ENCODE peak calls at places on chromosomes 16 and 17, in five cellular contexts. One of them, this sample, is unnamed.

GRCh38 chr17:65292430-65292829 is 155.3 kb downstream of the RGS9 start:
- DNase-seq in dorsolateral prefrontal cortex: no peak
- DNase-seq in H9: no peak
- DNase-seq in CD4-positive, alpha-beta memory T cell: no peak
- DNase-seq in colonic mucosa: no peak
- DNase-seq in this sample: no peak

GRCh38 chr17:42683407-42684031 is 1.2 kb downstream of the CNTNAP1 start:
- DNase-seq in dorsolateral prefrontal cortex: no peak
- DNase-seq in colonic mucosa: no peak
- DNase-seq in CD4-positive, alpha-beta memory T cell: no peak
- DNase-seq in H9: peak
- DNase-seq in this sample: no peak

GRCh38 chr16:88785106-88785924 is at the start of gene PIEZO1:
- DNase-seq in CD4-positive, alpha-beta memory T cell: peak
- DNase-seq in H9: no peak
- DNase-seq in colonic mucosa: peak
- DNase-seq in dorsolateral prefrontal cortex: peak
- DNase-seq in this sample: peak

GRCh38 chr17:69314246-69315030 is 12.5 kb downstream of the ABCA5 start:
- DNase-seq in H9: no peak
- DNase-seq in CD4-positive, alpha-beta memory T cell: no peak
- DNase-seq in dorsolateral prefrontal cortex: no peak
- DNase-seq in colonic mucosa: no peak
- DNase-seq in this sample: no peak

GRCh38 chr16:13194766-13195165 is 293.4 kb downstream of the SHISA9 start:
- DNase-seq in dorsolateral prefrontal cortex: no peak
- DNase-seq in colonic mucosa: no peak
- DNase-seq in CD4-positive, alpha-beta memory T cell: no peak
- DNase-seq in H9: no peak
- DNase-seq in this sample: no peak

GRCh38 chr16:1964046-1964505 is 550 bp downstream of the RPS2 start:
- DNase-seq in CD4-positive, alpha-beta memory T cell: no peak
- DNase-seq in dorsolateral prefrontal cortex: no peak
- DNase-seq in H9: no peak
- DNase-seq in colonic mucosa: peak
- DNase-seq in this sample: no peak

GRCh38 chr17:47989700-47990099 is 18.8 kb downstream of the CDK5RAP3 start:
- DNase-seq in CD4-positive, alpha-beta memory T cell: no peak
- DNase-seq in H9: no peak
- DNase-seq in colonic mucosa: no peak
- DNase-seq in dorsolateral prefrontal cortex: no peak
- DNase-seq in this sample: no peak

GRCh38 chr17:77375917-77376651 is 235.3 kb downstream of the SEC14L1 start:
- DNase-seq in dorsolateral prefrontal cortex: no peak
- DNase-seq in colonic mucosa: no peak
- DNase-seq in H9: peak
- DNase-seq in CD4-positive, alpha-beta memory T cell: peak
- DNase-seq in this sample: no peak

GRCh38 chr16:22161999-22162657 is at the start of gene SDR42E2:
- DNase-seq in colonic mucosa: peak
- DNase-seq in CD4-positive, alpha-beta memory T cell: peak
- DNase-seq in H9: peak
- DNase-seq in dorsolateral prefrontal cortex: no peak
- DNase-seq in this sample: no peak

GRCh38 chr17:17567631-17568030 is 23.9 kb downstream of the PEMT start:
- DNase-seq in CD4-positive, alpha-beta memory T cell: no peak
- DNase-seq in colonic mucosa: no peak
- DNase-seq in dorsolateral prefrontal cortex: peak
- DNase-seq in H9: no peak
- DNase-seq in this sample: peak
- H3K27ac ChIP-seq in CD4-positive, alpha-beta memory T cell: no peak
- H3K27ac ChIP-seq in colonic mucosa: no peak
- H3K27ac ChIP-seq in dorsolateral prefrontal cortex: no peak
- H3K27ac ChIP-seq in H9: no peak
- H3K27ac ChIP-seq in this sample: peak

DNA sequence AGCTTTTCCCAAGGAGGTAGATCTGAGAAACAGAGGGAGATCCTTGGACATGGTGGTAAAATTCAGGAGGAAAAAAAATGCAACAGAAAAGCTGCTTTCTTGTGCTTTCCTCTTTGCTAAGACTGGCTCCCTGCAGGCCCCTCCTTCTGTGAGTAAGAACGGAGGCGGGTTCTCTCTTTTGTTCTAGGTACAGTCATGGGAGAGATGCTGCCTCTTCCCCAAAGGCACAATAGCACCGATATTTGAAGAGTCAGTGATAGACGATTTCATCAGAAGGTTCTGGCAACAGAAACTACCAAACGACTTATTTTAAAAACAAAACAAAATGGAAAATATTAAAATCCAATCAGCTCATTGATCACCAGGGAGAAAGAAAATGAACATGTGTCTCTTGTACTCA is 32.6 kb upstream of the KIFC3 start:
- DNase-seq in colonic mucosa: no peak
- DNase-seq in dorsolateral prefrontal cortex: no peak
- DNase-seq in CD4-positive, alpha-beta memory T cell: no peak
- DNase-seq in H9: no peak
- DNase-seq in this sample: no peak
- H3K27ac ChIP-seq in colonic mucosa: no peak
- H3K27ac ChIP-seq in dorsolateral prefrontal cortex: no peak
- H3K27ac ChIP-seq in CD4-positive, alpha-beta memory T cell: no peak
- H3K27ac ChIP-seq in H9: no peak
- H3K27ac ChIP-seq in this sample: no peak

GRCh38 chr16:9372934-9373890 is 281.8 kb downstream of the HAPSTR1 start:
- DNase-seq in colonic mucosa: no peak
- DNase-seq in CD4-positive, alpha-beta memory T cell: no peak
- DNase-seq in H9: no peak
- DNase-seq in dorsolateral prefrontal cortex: peak
- DNase-seq in this sample: no peak
- H3K27ac ChIP-seq in colonic mucosa: no peak
- H3K27ac ChIP-seq in CD4-positive, alpha-beta memory T cell: no peak
- H3K27ac ChIP-seq in H9: no peak
- H3K27ac ChIP-seq in dorsolateral prefrontal cortex: no peak
- H3K27ac ChIP-seq in this sample: no peak

DNA sequence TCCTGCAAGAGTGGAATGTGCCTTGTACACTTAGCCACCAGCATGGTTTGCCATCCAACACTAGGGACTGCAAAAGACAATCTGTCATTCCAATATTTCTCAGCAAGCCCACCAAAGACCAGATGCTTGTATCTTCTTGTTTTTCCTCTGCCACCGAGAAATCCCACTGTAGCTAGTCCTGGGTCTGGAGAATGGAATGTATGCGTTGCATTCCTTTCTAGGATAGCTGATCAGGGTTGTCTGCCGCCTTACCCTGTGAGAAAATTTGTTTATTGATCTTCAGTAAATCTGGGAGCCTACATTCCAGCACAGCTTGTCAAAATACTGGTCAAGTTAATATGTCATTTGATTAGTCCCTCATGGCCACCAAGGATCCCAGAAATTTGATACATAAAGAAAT is 28.1 kb upstream of the ADAMTS18 start:
- DNase-seq in dorsolateral prefrontal cortex: no peak
- DNase-seq in colonic mucosa: no peak
- DNase-seq in H9: no peak
- DNase-seq in CD4-positive, alpha-beta memory T cell: no peak
- DNase-seq in this sample: no peak
- H3K27ac ChIP-seq in dorsolateral prefrontal cortex: no peak
- H3K27ac ChIP-seq in colonic mucosa: no peak
- H3K27ac ChIP-seq in H9: no peak
- H3K27ac ChIP-seq in CD4-positive, alpha-beta memory T cell: no peak
- H3K27ac ChIP-seq in this sample: no peak

GRCh38 chr16:4218202-4218601 is 23.7 kb downstream of the SRL start:
- DNase-seq in H9: no peak
- DNase-seq in CD4-positive, alpha-beta memory T cell: no peak
- DNase-seq in colonic mucosa: no peak
- DNase-seq in dorsolateral prefrontal cortex: no peak
- DNase-seq in this sample: peak
- H3K27ac ChIP-seq in H9: no peak
- H3K27ac ChIP-seq in CD4-positive, alpha-beta memory T cell: no peak
- H3K27ac ChIP-seq in colonic mucosa: no peak
- H3K27ac ChIP-seq in dorsolateral prefrontal cortex: no peak
- H3K27ac ChIP-seq in this sample: peak